ENCODE peak calls at places on chromosomes 3 and 15, in five cellular contexts. V is RWPE1, X is B cell, K is ELF-1, U is HEK293T. O is an unnamed sample.

GRCh38 chr3:154779571-154779970 is 300.5 kb upstream of the MME start:
- DNase-seq in V (peak), K (no peak), U (no peak), X (no peak), O (no peak)

GRCh38 chr3:30012941-30013543 is 593.4 kb upstream of the TGFBR2 start:
- DNase-seq in V (peak), U (peak), K (peak), X (peak), O (peak)

GRCh38 chr15:83380682-83381081 is 66.5 kb upstream of the SH3GL3 start:
- DNase-seq in K (peak), U (peak), V (peak), X (no peak), O (no peak)

GRCh38 chr3:58566398-58567250 is 10.6 kb downstream of the FAM107A start:
- DNase-seq in K (no peak), U (no peak), V (no peak), X (no peak), O (no peak)

GRCh38 chr3:37072892-37073291 is 79.6 kb downstream of the MLH1 start:
- DNase-seq in U (no peak), K (no peak), X (no peak), V (no peak), O (peak)

GRCh38 chr15:97993310-97993738 is 32.8 kb downstream of the ARRDC4 start:
- DNase-seq in K (no peak), V (no peak), X (no peak), U (no peak), O (no peak)

GRCh38 chr15:50330921-50331320 is 24.1 kb downstream of the GABPB1 start:
- DNase-seq in X (no peak), K (no peak), U (no peak), V (no peak), O (no peak)

GRCh38 chr15:80605591-80606150 is 89.4 kb upstream of the ABHD17C start:
- DNase-seq in V (no peak), U (no peak), K (no peak), X (no peak), O (no peak)

O was measured in glomerular endothelial cell.